ENCODE peak calls at places on chromosomes 3 and 15, in eight cellular contexts. J is hepatic stellate cell, U is GM19239, B is A172, X is right lobe of liver, C is HT-29, Y is NCI-H345, N is AG08396. L is an unnamed sample.

GRCh38 chr15:50911001-50911400 is 2.5 kb downstream of the AP4E1 start:
- DNase-seq in J (no peak), U (no peak), B (peak; percentile 6), X (no peak), C (no peak), Y (no peak), N (no peak), L (no peak)

GRCh38 chr3:157075693-157076420 is 84.1 kb downstream of the CCNL1 start:
- DNase-seq in J (no peak), U (no peak), B (no peak), X (peak; percentile 78), C (no peak), Y (no peak), N (no peak), L (no peak)

GRCh38 chr3:175672119-175672689 is 813.1 kb downstream of the NAALADL2 start:
- DNase-seq in J (peak; percentile 6), U (no peak), B (peak; percentile 23), X (no peak), C (no peak), Y (no peak), N (peak; percentile 7), L (peak; percentile 43)

GRCh38 chr3:45994661-45995369 is 809 bp downstream of the FYCO1 start:
- DNase-seq in J (no peak), U (peak; percentile 44), B (no peak), X (no peak), C (peak; percentile 30), Y (no peak), N (no peak), L (no peak)

GRCh38 chr3:99658274-99658673 is 19.9 kb downstream of the COL8A1 start:
- DNase-seq in J (no peak), U (no peak), B (no peak), X (no peak), C (no peak), Y (no peak), N (no peak), L (no peak)

GRCh38 chr15:52579852-52580251 is 11.0 kb upstream of the ARPP19 start:
- DNase-seq in J (no peak), U (no peak), B (no peak), X (no peak), C (no peak), Y (no peak), N (no peak), L (no peak)

GRCh38 chr3:52789746-52790040 is 4.9 kb upstream of the ITIH3 start:
- DNase-seq in J (no peak), U (no peak), B (no peak), X (no peak), C (no peak), Y (no peak), N (no peak), L (no peak)

GRCh38 chr3:180093535-180093934 is 56.8 kb upstream of the PEX5L start:
- DNase-seq in J (no peak), U (no peak), B (no peak), X (no peak), C (no peak), Y (no peak), N (no peak), L (no peak)

GRCh38 chr15:63135804-63136203 is 14.1 kb downstream of the LACTB start:
- DNase-seq in J (no peak), U (no peak), B (peak; percentile 69), X (no peak), C (no peak), Y (no peak), N (peak; percentile 30), L (no peak)

GRCh38 chr3:170699158-170700053 is 113.5 kb upstream of the SLC7A14 start:
- DNase-seq in J (no peak), U (no peak), B (no peak), X (no peak), C (no peak), Y (no peak), N (no peak), L (no peak)

GRCh38 chr3:183884097-183884436 is 613 bp downstream of the PARL start:
- DNase-seq in J (no peak), U (no peak), B (no peak), X (no peak), C (no peak), Y (no peak), N (no peak), L (no peak)

GRCh38 chr3:47411696-47412452 is 31.1 kb downstream of the PTPN23 start:
- DNase-seq in J (no peak), U (no peak), B (no peak), X (no peak), C (no peak), Y (no peak), N (peak; percentile 7), L (no peak)

GRCh38 chr15:36591534-36592411 is 12.3 kb downstream of the CDIN1 start:
- DNase-seq in J (no peak), U (no peak), B (peak; percentile 53), X (no peak), C (peak; percentile 79), Y (no peak), N (no peak), L (no peak)

L was measured in NCI-H774.